ENCODE peak calls at places on chromosomes 5 and 9, in eight cellular contexts. I is left colon; O is stimulated activated CD8-positive, alpha-beta memory T cell treated with anti-CD3 and anti-CD28 coated beads, Interleukin-2, amount 100 ng/mL, for 1 hour; P is OCI-LY7; Z is cardiac septum; B is GM04503; S is CD8-positive, alpha-beta memory T cell; X is A549. T is an unnamed sample.

GRCh38 chr9:78297672-78297961 is 692 bp downstream of the PSAT1 start:
- DNase-seq in Z (no peak), X (peak), O (no peak), S (no peak), B (no peak), I (no peak), P (no peak), T (no peak)

GRCh38 chr5:67805666-67806348 is 409.7 kb upstream of the PIK3R1 start:
- DNase-seq in Z (no peak), B (no peak), O (no peak), X (no peak), P (no peak), I (no peak), S (no peak), T (no peak)

GRCh38 chr5:1293416-1293996 is 1.4 kb downstream of the TERT start:
- DNase-seq in B (no peak), X (no peak), Z (no peak), O (no peak), I (no peak), S (no peak), P (peak), T (no peak)

GRCh38 chr9:115923410-115923809 is 230.2 kb upstream of the PAPPA start:
- DNase-seq in Z (no peak), S (no peak), B (no peak), P (no peak), X (peak), O (no peak), I (no peak), T (no peak)

GRCh38 chr5:147857302-147858129 is 21.0 kb upstream of the SCGB3A2 start:
- DNase-seq in Z (no peak), O (no peak), I (peak), X (peak), S (peak), B (peak), P (peak), T (peak)

GRCh38 chr5:120872292-120872691 is 408.2 kb downstream of the PRR16 start:
- DNase-seq in I (no peak), O (no peak), B (no peak), P (no peak), X (no peak), Z (no peak), S (no peak), T (no peak)

GRCh38 chr5:159322180-159322579 is 8.1 kb downstream of the IL12B start:
- DNase-seq in S (no peak), B (no peak), O (no peak), P (no peak), Z (no peak), I (no peak), X (no peak), T (no peak)

GRCh38 chr5:122358382-122358990 is 46.4 kb downstream of the SNCAIP start:
- DNase-seq in X (no peak), B (no peak), Z (no peak), P (no peak), O (no peak), S (no peak), I (no peak), T (no peak)